ENCODE peak calls at places on chromosomes 3 and 15, in nine cellular contexts. L, B, T, D, C, V, A, E and G are unnamed samples.
A peak's percentile ranks its signal among the peaks of the same experiment; 100 is the strongest.

GRCh38 chr3:45666729-45667440 is 22.3 kb upstream of the SACM1L start:
- DNase-seq in V (peak; percentile 33), A (no peak), B (no peak), D (no peak), C (no peak), E (no peak), L (no peak), T (no peak), G (no peak)

GRCh38 chr15:57872281-57873010 is 165.9 kb downstream of the POLR2M start:
- DNase-seq in D (no peak), A (no peak), T (no peak), V (no peak), L (no peak), B (no peak), C (no peak), E (no peak), G (no peak)

GRCh38 chr3:13254028-13254951 is 165.8 kb downstream of the NUP210 start:
- DNase-seq in C (no peak), B (no peak), A (no peak), L (no peak), V (no peak), T (no peak), E (no peak), D (no peak), G (no peak)

GRCh38 chr3:32570426-32571191 is at the start of gene DYNC1LI1:
- DNase-seq in C (peak; percentile 96), L (no peak), D (peak; percentile 94), B (peak; percentile 92), T (peak; percentile 84), E (peak; percentile 85), V (peak; percentile 92), A (peak; percentile 92), G (peak; percentile 99)

GRCh38 chr3:13647314-13648059 is 98.6 kb downstream of the FBLN2 start:
- DNase-seq in B (no peak), C (no peak), D (no peak), V (no peak), A (peak; percentile 26), T (no peak), L (no peak), E (no peak), G (no peak)

GRCh38 chr3:13711911-13712650 is 163.2 kb downstream of the FBLN2 start:
- DNase-seq in B (no peak), D (no peak), L (no peak), A (no peak), C (no peak), E (no peak), V (no peak), T (no peak), G (peak; percentile 22)

GRCh38 chr3:182399978-182400737 is 393.1 kb upstream of the ATP11B start:
- DNase-seq in T (no peak), L (no peak), A (no peak), D (no peak), V (no peak), C (no peak), E (no peak), B (no peak), G (no peak)

GRCh38 chr3:85567074-85567676 is 608.4 kb downstream of the CADM2 start:
- DNase-seq in V (peak; percentile 78), D (peak; percentile 15), C (no peak), B (peak; percentile 3), T (no peak), L (no peak), E (no peak), A (peak; percentile 49), G (no peak)

GRCh38 chr3:114941626-114942309 is 205.3 kb downstream of the ZBTB20 start:
- DNase-seq in C (no peak), T (no peak), V (no peak), A (no peak), B (no peak), E (no peak), D (no peak), L (no peak), G (no peak)

GRCh38 chr3:15708882-15709677 is 88.7 kb downstream of the ANKRD28 start:
- DNase-seq in B (no peak), D (no peak), A (no peak), C (no peak), V (no peak), T (no peak), E (no peak), L (peak; percentile 46), G (no peak)

GRCh38 chr3:58639001-58639400 is 27.6 kb downstream of the FAM3D start:
- DNase-seq in T (no peak), D (no peak), B (no peak), V (no peak), C (no peak), L (no peak), E (no peak), A (no peak), G (no peak)

GRCh38 chr3:129526121-129526900 is 2.1 kb upstream of the RHO start:
- DNase-seq in A (peak; percentile 75), T (no peak), B (no peak), C (no peak), D (no peak), L (no peak), V (no peak), E (no peak), G (no peak)

GRCh38 chr3:153339065-153339464 is 177.0 kb downstream of the RAP2B start:
- DNase-seq in C (no peak), L (no peak), V (no peak), E (no peak), T (no peak), B (no peak), A (no peak), D (no peak), G (no peak)

GRCh38 chr3:39143051-39143885 is 10.1 kb downstream of the CSRNP1 start:
- DNase-seq in B (no peak), E (no peak), D (no peak), V (no peak), C (no peak), A (no peak), L (no peak), T (no peak), G (no peak)